ENCODE peak calls at places on chromosome 4, in seven cellular contexts. E, M, L, G, J, T and W are unnamed samples.

GRCh38 chr4:127209580-127210095 is 423.1 kb upstream of the INTU start:
- DNase-seq in E (no peak), M (no peak), T (no peak), J (no peak), G (no peak), L (no peak), W (no peak)

GRCh38 chr4:8215001-8215427 is 15.9 kb downstream of the SH3TC1 start:
- DNase-seq in T (no peak), J (peak), G (no peak), L (peak), M (no peak), E (no peak), W (no peak)

GRCh38 chr4:181213562-181213961 is 1029.6 kb upstream of the TENM3 start:
- DNase-seq in L (no peak), E (no peak), J (no peak), M (no peak), G (no peak), T (no peak), W (no peak)

GRCh38 chr4:112978691-112979472 is 70.6 kb upstream of the ANK2 start:
- DNase-seq in M (no peak), E (no peak), J (peak), G (no peak), T (no peak), L (no peak), W (no peak)

GRCh38 chr4:6298852-6299251 is 29.2 kb downstream of the WFS1 start:
- DNase-seq in G (no peak), M (no peak), E (no peak), J (no peak), L (no peak), T (no peak), W (no peak)

GRCh38 chr4:156672924-156673323 is 298.7 kb downstream of the PDGFC start:
- DNase-seq in J (no peak), M (no peak), T (no peak), G (no peak), L (no peak), E (no peak), W (no peak)

GRCh38 chr4:1855334-1856070 is 454 bp downstream of the LETM1 start:
- DNase-seq in E (peak), T (peak), J (no peak), M (peak), L (no peak), G (no peak), W (peak)

GRCh38 chr4:2244947-2245786 is 3.2 kb upstream of the HAUS3 start:
- DNase-seq in L (no peak), E (no peak), J (no peak), M (no peak), G (no peak), T (no peak), W (peak)

GRCh38 chr4:23930750-23931488 is 41.1 kb upstream of the PPARGC1A start:
- DNase-seq in T (peak), L (no peak), G (no peak), J (no peak), E (peak), M (peak), W (no peak)

GRCh38 chr4:92864176-92864575 is 560.4 kb downstream of the GRID2 start:
- DNase-seq in M (no peak), G (no peak), T (no peak), E (no peak), L (no peak), J (no peak), W (no peak)

GRCh38 chr4:64417974-64418373 is 8.7 kb upstream of the TECRL start:
- DNase-seq in G (no peak), T (no peak), E (no peak), J (no peak), M (peak), L (no peak), W (no peak)

GRCh38 chr4:41507292-41507933 is 30.5 kb upstream of the LIMCH1 start:
- DNase-seq in J (peak), G (no peak), L (no peak), T (no peak), M (no peak), E (no peak), W (no peak)

GRCh38 chr4:33975996-33976395 is 2268.3 kb downstream of the ARAP2 start:
- DNase-seq in E (no peak), T (no peak), M (no peak), L (no peak), G (no peak), J (no peak), W (no peak)

GRCh38 chr4:88600129-88600849 is 8.0 kb downstream of the HERC3 start:
- DNase-seq in J (peak), L (no peak), G (no peak), T (no peak), E (no peak), M (no peak), W (no peak)

GRCh38 chr4:24775209-24775608 is 20.2 kb upstream of the SOD3 start:
- DNase-seq in G (no peak), J (peak), L (no peak), T (no peak), M (no peak), E (no peak), W (no peak)

GRCh38 chr4:40289366-40290188 is 45.6 kb upstream of the CHRNA9 start:
- DNase-seq in G (no peak), M (no peak), T (no peak), E (no peak), L (no peak), J (no peak), W (no peak)

GRCh38 chr4:56082809-56083208 is 134.1 kb downstream of the CEP135 start:
- DNase-seq in J (no peak), M (no peak), T (no peak), L (no peak), G (no peak), E (no peak), W (no peak)

GRCh38 chr4:147340111-147340510 is 140.8 kb upstream of the EDNRA start:
- DNase-seq in L (no peak), G (no peak), E (no peak), J (peak), T (no peak), M (no peak), W (no peak)

GRCh38 chr4:10033191-10033881 is 12.0 kb upstream of the SLC2A9 start:
- DNase-seq in G (no peak), J (no peak), L (no peak), M (peak), E (peak), T (no peak), W (no peak)

GRCh38 chr4:73701116-73701515 is 39.3 kb upstream of the CXCL8 start:
- DNase-seq in M (no peak), J (peak), T (no peak), G (no peak), L (no peak), E (no peak), W (no peak)

GRCh38 chr4:133157460-133158160 is 8.5 kb downstream of the PCDH10 start:
- DNase-seq in T (no peak), M (no peak), J (no peak), E (no peak), G (no peak), L (no peak), W (no peak)

GRCh38 chr4:139454111-139454600 is at the start of gene RAB33B:
- DNase-seq in E (peak), G (no peak), J (peak), T (no peak), M (no peak), L (no peak), W (no peak)

GRCh38 chr4:133694416-133694815 is 507.2 kb downstream of the PABPC4L start:
- DNase-seq in E (no peak), L (no peak), T (no peak), G (no peak), J (no peak), M (no peak), W (no peak)